ENCODE peak calls at places on chromosomes 13 and 19, in eight cellular contexts. Y is nephron progenitor cell, U is brain microvascular endothelial cell, X is suprapubic skin, F is AG09319, P is heart right ventricle, T is stomach, O is psoas muscle. A is an unnamed sample.

GRCh38 chr13:36814465-36814864 is 4.6 kb upstream of the RFXAP start:
- DNase-seq in Y (no peak), U (no peak), X (no peak), F (no peak), P (no peak), T (no peak), O (no peak), A (no peak)

GRCh38 chr13:95624020-95624419 is 20.5 kb downstream of the DZIP1 start:
- DNase-seq in Y (peak), U (no peak), X (no peak), F (no peak), P (no peak), T (no peak), O (no peak), A (no peak)

GRCh38 chr19:28555317-28555716 is 657.6 kb downstream of the UQCRFS1 start:
- DNase-seq in Y (no peak), U (no peak), X (no peak), F (no peak), P (no peak), T (no peak), O (no peak), A (no peak)

GRCh38 chr13:95862401-95862800 is 185.5 kb downstream of the DNAJC3 start:
- DNase-seq in Y (no peak), U (no peak), X (no peak), F (no peak), P (no peak), T (no peak), O (no peak), A (no peak)

GRCh38 chr13:109787135-109787954 is 962 bp upstream of the IRS2 start:
- DNase-seq in Y (peak), U (no peak), X (peak), F (no peak), P (peak), T (peak), O (peak), A (peak)

GRCh38 chr13:113627136-113627535 is 30.9 kb downstream of the ATP4B start:
- DNase-seq in Y (no peak), U (no peak), X (no peak), F (no peak), P (no peak), T (no peak), O (no peak), A (no peak)

GRCh38 chr13:32639502-32640105 is 53.4 kb downstream of the PDS5B start:
- DNase-seq in Y (peak), U (peak), X (no peak), F (peak), P (peak), T (peak), O (peak), A (no peak)

GRCh38 chr13:25232937-25233515 is 54.3 kb downstream of the MTMR6 start:
- DNase-seq in Y (no peak), U (no peak), X (no peak), F (no peak), P (no peak), T (no peak), O (no peak), A (no peak)

GRCh38 chr19:52191374-52191773 is 1.5 kb downstream of the PPP2R1A start:
- DNase-seq in Y (no peak), U (no peak), X (no peak), F (no peak), P (no peak), T (no peak), O (no peak), A (no peak)

GRCh38 chr13:49292742-49293498 is 45.2 kb downstream of the CDADC1 start:
- DNase-seq in Y (no peak), U (peak), X (no peak), F (peak), P (peak), T (peak), O (peak), A (no peak)

GRCh38 chr13:106048386-106048785 is 487.1 kb downstream of the EFNB2 start:
- DNase-seq in Y (no peak), U (no peak), X (no peak), F (no peak), P (no peak), T (no peak), O (no peak), A (no peak)

GRCh38 chr13:110641055-110642015 is 26.0 kb downstream of the NAXD start:
- DNase-seq in Y (no peak), U (peak), X (no peak), F (no peak), P (peak), T (peak), O (no peak), A (no peak)

GRCh38 chr19:49347835-49348234 is 12.6 kb downstream of the CD37 start:
- DNase-seq in Y (no peak), U (peak), X (no peak), F (peak), P (no peak), T (no peak), O (no peak), A (no peak)

GRCh38 chr19:31338069-31338767 is 11.0 kb downstream of the TSHZ3 start:
- DNase-seq in Y (peak), U (peak), X (no peak), F (no peak), P (peak), T (no peak), O (peak), A (no peak)

GRCh38 chr13:86932935-86933334 is 738.2 kb upstream of the SLITRK5 start:
- DNase-seq in Y (no peak), U (no peak), X (no peak), F (no peak), P (no peak), T (no peak), O (no peak), A (no peak)

GRCh38 chr13:30038884-30039283 is 188.5 kb upstream of the UBL3 start:
- DNase-seq in Y (no peak), U (no peak), X (no peak), F (peak), P (no peak), T (no peak), O (no peak), A (no peak)

GRCh38 chr13:51249767-51250741 is 27.9 kb downstream of the FAM124A start:
- DNase-seq in Y (no peak), U (no peak), X (no peak), F (no peak), P (no peak), T (no peak), O (no peak), A (no peak)

GRCh38 chr19:12647490-12648071 is 19.0 kb downstream of the MAN2B1 start:
- DNase-seq in Y (peak), U (peak), X (no peak), F (no peak), P (no peak), T (peak), O (peak), A (no peak)

GRCh38 chr13:97018029-97018819 is 23.9 kb upstream of the OXGR1 start:
- DNase-seq in Y (peak), U (peak), X (no peak), F (no peak), P (peak), T (no peak), O (no peak), A (no peak)

GRCh38 chr13:45092668-45093067 is 27.6 kb upstream of the GTF2F2 start:
- DNase-seq in Y (no peak), U (no peak), X (no peak), F (peak), P (peak), T (no peak), O (no peak), A (no peak)

GRCh38 chr19:24078688-24079087 is 8.3 kb upstream of the ZNF254 start:
- DNase-seq in Y (no peak), U (no peak), X (no peak), F (no peak), P (no peak), T (no peak), O (no peak), A (no peak)

GRCh38 chr19:47226426-47227346 is 4.3 kb downstream of the BBC3 start:
- DNase-seq in Y (no peak), U (no peak), X (peak), F (peak), P (peak), T (peak), O (peak), A (peak)

GRCh38 chr19:42269518-42270345 is 680 bp downstream of the CIC start:
- DNase-seq in Y (no peak), U (no peak), X (peak), F (no peak), P (no peak), T (no peak), O (peak), A (peak)

GRCh38 chr13:51576754-51577153 is 7.5 kb upstream of the WDFY2 start:
- DNase-seq in Y (no peak), U (no peak), X (no peak), F (no peak), P (no peak), T (no peak), O (no peak), A (no peak)

GRCh38 chr19:40221858-40222619 is 3.9 kb upstream of the TTC9B start:
- DNase-seq in Y (peak), U (peak), X (peak), F (peak), P (peak), T (peak), O (peak), A (peak)

GRCh38 chr19:45355402-45355801 is 14.9 kb downstream of the KLC3 start:
- DNase-seq in Y (no peak), U (no peak), X (no peak), F (no peak), P (no peak), T (no peak), O (no peak), A (no peak)

GRCh38 chr13:51222510-51223283 is 499 bp downstream of the FAM124A start:
- DNase-seq in Y (no peak), U (no peak), X (no peak), F (no peak), P (no peak), T (no peak), O (no peak), A (no peak)

GRCh38 chr19:34598217-34599155 is 78.5 kb downstream of the SCGB2B2 start:
- DNase-seq in Y (no peak), U (no peak), X (no peak), F (no peak), P (no peak), T (no peak), O (no peak), A (no peak)
- TF ChIP-seq CTCF in Y (no peak), U (no peak), X (no peak), F (no peak), P (no peak), T (no peak), O (no peak), A (no peak)

DNA sequence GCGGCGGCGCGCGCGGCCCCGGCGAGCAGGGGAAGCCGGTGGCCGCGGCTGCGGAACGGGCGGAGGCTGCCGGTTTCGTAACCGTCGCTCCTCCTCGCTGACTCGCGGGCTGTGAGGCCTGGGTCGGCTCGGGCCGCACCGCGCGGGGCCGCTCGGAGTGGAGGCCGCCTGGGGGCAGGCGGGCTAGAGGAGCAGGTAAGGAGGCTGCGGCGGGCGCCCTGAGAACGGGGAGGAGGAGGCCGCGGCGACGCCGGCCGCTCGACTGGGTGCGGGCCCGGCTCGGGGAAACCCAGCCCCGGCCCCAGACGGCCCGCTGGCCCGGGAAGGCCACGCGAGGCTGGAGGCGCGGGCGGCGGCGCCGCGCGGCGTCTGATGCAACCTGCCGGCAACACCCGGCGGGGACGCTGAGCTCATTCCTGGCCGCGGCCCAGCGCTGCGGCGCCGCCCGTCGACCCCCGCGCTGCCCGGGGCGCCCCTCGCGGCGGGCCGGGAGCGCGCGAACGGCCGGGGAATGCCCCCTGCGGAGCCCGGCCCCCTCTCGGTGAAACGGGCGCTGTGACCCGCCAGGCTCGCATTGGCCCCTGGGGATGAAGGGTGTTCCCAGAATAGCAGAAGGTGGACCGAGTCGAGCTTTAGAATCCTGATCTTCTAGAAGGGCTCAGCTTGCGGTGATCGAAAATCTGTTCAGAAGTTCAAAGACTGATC is at the start of gene CEBPG:
- DNase-seq in Y (peak), U (no peak), X (peak), F (peak), P (peak), T (peak), O (peak), A (peak)
- TF ChIP-seq CTCF in Y (no peak), U (peak), X (no peak), F (no peak), P (no peak), T (peak), O (peak), A (no peak)

DNA sequence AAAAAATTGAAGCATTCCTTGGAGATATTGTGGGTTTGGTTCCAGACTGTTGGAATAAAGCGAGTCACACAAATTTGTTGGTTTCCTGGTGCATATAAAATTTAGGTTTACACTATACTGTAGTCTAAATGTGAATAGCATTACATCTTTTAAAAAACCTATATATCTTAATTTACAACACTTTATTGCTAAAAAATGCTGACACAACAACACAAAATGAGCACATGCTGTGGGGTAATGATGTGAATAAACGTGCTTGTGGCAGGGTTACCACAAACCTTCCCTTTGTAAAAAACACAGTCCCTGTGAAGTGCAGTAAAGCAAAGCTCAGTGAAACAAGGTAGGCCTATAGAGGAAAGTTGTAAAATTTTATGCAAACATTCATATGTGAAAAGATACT is 27.7 kb downstream of the MPHOSPH8 start:
- DNase-seq in Y (no peak), U (no peak), X (no peak), F (no peak), P (no peak), T (no peak), O (no peak), A (no peak)
- TF ChIP-seq CTCF in Y (no peak), U (no peak), X (no peak), F (no peak), P (no peak), T (no peak), O (no peak), A (no peak)

GRCh38 chr19:533485-534058 is 2.0 kb downstream of the CDC34 start:
- DNase-seq in Y (no peak), U (no peak), X (no peak), F (no peak), P (no peak), T (no peak), O (no peak), A (no peak)

GRCh38 chr19:534088-534487 is 2.5 kb downstream of the CDC34 start:
- DNase-seq in Y (no peak), U (no peak), X (no peak), F (no peak), P (no peak), T (no peak), O (no peak), A (no peak)

GRCh38 chr19:536031-536880 is 4.7 kb downstream of the CDC34 start:
- DNase-seq in Y (no peak), U (no peak), X (no peak), F (no peak), P (no peak), T (no peak), O (no peak), A (no peak)

GRCh38 chr19:536881-537404 is 5.4 kb downstream of the CDC34 start:
- DNase-seq in Y (no peak), U (no peak), X (no peak), F (no peak), P (no peak), T (no peak), O (no peak), A (no peak)

DNA sequence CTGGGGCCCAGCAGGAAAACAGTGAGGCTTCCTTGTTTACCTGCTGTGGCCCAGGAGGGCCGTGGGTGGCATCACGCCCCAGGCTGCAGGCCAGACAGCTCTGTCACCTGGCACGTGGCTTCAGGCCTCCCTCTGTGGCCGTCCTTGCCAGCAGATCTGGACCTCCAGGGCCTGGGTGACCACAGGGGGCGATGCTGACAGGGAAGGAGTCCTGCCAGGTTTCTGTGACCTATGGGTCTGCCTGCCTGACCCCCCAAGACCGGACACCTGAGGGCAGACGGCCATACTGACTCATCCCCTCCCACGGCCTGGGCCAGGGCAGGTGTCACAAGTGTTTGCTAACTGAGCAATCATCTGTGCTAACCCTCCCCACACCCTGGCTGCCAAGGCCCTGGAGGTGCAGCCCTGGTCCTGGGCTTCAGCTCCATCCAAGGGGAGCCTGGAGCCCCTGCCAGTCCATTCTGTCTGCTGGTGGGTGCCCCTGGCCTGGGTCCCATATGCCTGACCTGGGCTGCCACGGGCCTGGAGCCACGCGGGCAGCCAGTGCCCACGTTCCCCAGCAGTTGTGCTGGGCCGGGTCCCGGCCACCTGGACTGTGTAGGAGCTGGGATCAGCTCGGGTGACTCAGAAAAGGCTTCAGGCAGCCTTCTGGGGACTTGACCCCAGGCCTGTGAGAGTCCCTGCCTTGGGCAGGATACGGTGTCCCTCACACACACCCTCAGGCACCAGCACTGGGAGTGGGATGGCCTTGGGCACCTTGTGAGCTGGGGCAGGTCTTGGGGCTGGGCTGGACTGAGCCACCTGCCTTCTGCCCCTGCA is 3.7 kb downstream of the CDC34 start:
- DNase-seq in Y (no peak), U (no peak), X (no peak), F (no peak), P (no peak), T (no peak), O (no peak), A (no peak)
- TF ChIP-seq CTCF in Y (no peak), U (peak), X (no peak), F (no peak), P (no peak), T (no peak), O (no peak), A (no peak)

A was measured in coronary artery.